ENCODE peak calls at places on chromosomes 6 and 20, in four cellular contexts. One of them, this sample, is unnamed.

GRCh38 chr20:61433816-61434215 is 181.8 kb downstream of the CDH4 start:
- DNase-seq in NCI-H526: no peak
- DNase-seq in body of pancreas: no peak
- DNase-seq in stimulated activated CD4-positive, alpha-beta T cell treated with anti-CD3 and anti-CD28 coated beads, Interleukin-1b, Interleukin-23, amount 100 ng/mL, for 1 hour: no peak
- DNase-seq in this sample: no peak

GRCh38 chr20:8880085-8880853 is 188.6 kb upstream of the PLCB4 start:
- DNase-seq in NCI-H526: no peak
- DNase-seq in body of pancreas: no peak
- DNase-seq in stimulated activated CD4-positive, alpha-beta T cell treated with anti-CD3 and anti-CD28 coated beads, Interleukin-1b, Interleukin-23, amount 100 ng/mL, for 1 hour: no peak
- DNase-seq in this sample: no peak

GRCh38 chr6:118569498-118569897 is 21.4 kb downstream of the PLN start:
- DNase-seq in NCI-H526: no peak
- DNase-seq in body of pancreas: no peak
- DNase-seq in stimulated activated CD4-positive, alpha-beta T cell treated with anti-CD3 and anti-CD28 coated beads, Interleukin-1b, Interleukin-23, amount 100 ng/mL, for 1 hour: no peak
- DNase-seq in this sample: no peak

GRCh38 chr6:36441307-36441894 is 1.3 kb downstream of the PXT1 start:
- DNase-seq in NCI-H526: peak
- DNase-seq in body of pancreas: peak
- DNase-seq in stimulated activated CD4-positive, alpha-beta T cell treated with anti-CD3 and anti-CD28 coated beads, Interleukin-1b, Interleukin-23, amount 100 ng/mL, for 1 hour: peak
- DNase-seq in this sample: peak

GRCh38 chr6:166007349-166008263 is 160.0 kb downstream of the TBXT start:
- DNase-seq in NCI-H526: no peak
- DNase-seq in body of pancreas: peak
- DNase-seq in stimulated activated CD4-positive, alpha-beta T cell treated with anti-CD3 and anti-CD28 coated beads, Interleukin-1b, Interleukin-23, amount 100 ng/mL, for 1 hour: no peak
- DNase-seq in this sample: peak

GRCh38 chr6:3320238-3320637 is 61.5 kb downstream of the PSMG4 start:
- DNase-seq in NCI-H526: no peak
- DNase-seq in body of pancreas: no peak
- DNase-seq in stimulated activated CD4-positive, alpha-beta T cell treated with anti-CD3 and anti-CD28 coated beads, Interleukin-1b, Interleukin-23, amount 100 ng/mL, for 1 hour: no peak
- DNase-seq in this sample: no peak

GRCh38 chr20:25294459-25295385 is 46.8 kb downstream of the PYGB start:
- DNase-seq in NCI-H526: peak
- DNase-seq in body of pancreas: peak
- DNase-seq in stimulated activated CD4-positive, alpha-beta T cell treated with anti-CD3 and anti-CD28 coated beads, Interleukin-1b, Interleukin-23, amount 100 ng/mL, for 1 hour: peak
- DNase-seq in this sample: no peak

GRCh38 chr6:4610256-4610655 is 165.9 kb upstream of the CDYL start:
- DNase-seq in NCI-H526: no peak
- DNase-seq in body of pancreas: peak
- DNase-seq in stimulated activated CD4-positive, alpha-beta T cell treated with anti-CD3 and anti-CD28 coated beads, Interleukin-1b, Interleukin-23, amount 100 ng/mL, for 1 hour: no peak
- DNase-seq in this sample: no peak